ENCODE peak calls at places on chromosome 2, in eight cellular contexts. H is caudate nucleus; V is RPMI8226; F is NT2/D1; S is activated CD4-positive, alpha-beta T cell treated with anti-CD3 and anti-CD28 coated beads, Interleukin-2, amount 50 U/mL, for 24 hours; I is hypothalamus; C is left cardiac atrium; E is H9. R is an unnamed sample.

GRCh38 chr2:169853041-169853668 is 25.9 kb downstream of the UBR3 start:
- DNase-seq in H (no peak), V (no peak), F (no peak), S (no peak), I (no peak), C (no peak), E (no peak), R (no peak)

GRCh38 chr2:54381293-54381692 is 74.8 kb upstream of the SPTBN1 start:
- DNase-seq in H (no peak), V (no peak), F (no peak), S (no peak), I (no peak), C (no peak), E (no peak), R (no peak)

GRCh38 chr2:156110890-156111289 is 221.6 kb downstream of the NR4A2 start:
- DNase-seq in H (no peak), V (peak), F (peak), S (no peak), I (no peak), C (no peak), E (peak), R (peak)

GRCh38 chr2:241701405-241702154 is at the start of gene ING5:
- DNase-seq in H (peak), V (peak), F (peak), S (peak), I (peak), C (peak), E (peak), R (peak)

GRCh38 chr2:203861607-203862006 is 6.0 kb upstream of the CTLA4 start:
- DNase-seq in H (no peak), V (no peak), F (no peak), S (no peak), I (no peak), C (no peak), E (no peak), R (no peak)

GRCh38 chr2:73314441-73314840 is 21.1 kb upstream of the EGR4 start:
- DNase-seq in H (no peak), V (no peak), F (no peak), S (no peak), I (no peak), C (no peak), E (no peak), R (no peak)

GRCh38 chr2:167827352-167828097 is 419.9 kb downstream of the STK39 start:
- DNase-seq in H (no peak), V (no peak), F (no peak), S (no peak), I (no peak), C (no peak), E (no peak), R (no peak)

GRCh38 chr2:119013640-119014039 is 71.6 kb downstream of the MARCO start:
- DNase-seq in H (no peak), V (no peak), F (no peak), S (no peak), I (no peak), C (no peak), E (peak), R (no peak)

GRCh38 chr2:147709655-147710054 is 135.2 kb upstream of the ACVR2A start:
- DNase-seq in H (no peak), V (no peak), F (no peak), S (no peak), I (no peak), C (no peak), E (no peak), R (no peak)

GRCh38 chr2:128301501-128301966 is 17.1 kb downstream of the HS6ST1 start:
- DNase-seq in H (no peak), V (no peak), F (no peak), S (no peak), I (no peak), C (no peak), E (no peak), R (no peak)

GRCh38 chr2:96413067-96413722 is 77.6 kb downstream of the NCAPH start:
- DNase-seq in H (no peak), V (no peak), F (no peak), S (no peak), I (no peak), C (no peak), E (no peak), R (no peak)

GRCh38 chr2:102340778-102341177 is 14.8 kb upstream of the IL18R1 start:
- DNase-seq in H (no peak), V (no peak), F (no peak), S (no peak), I (no peak), C (no peak), E (no peak), R (no peak)

GRCh38 chr2:237414056-237414661 is at the start of gene COL6A3:
- DNase-seq in H (no peak), V (no peak), F (no peak), S (no peak), I (no peak), C (peak), E (no peak), R (no peak)

GRCh38 chr2:30772021-30772705 is 35.1 kb downstream of the CAPN13 start:
- DNase-seq in H (no peak), V (no peak), F (no peak), S (no peak), I (no peak), C (no peak), E (peak), R (no peak)

GRCh38 chr2:202158796-202159195 is 79.6 kb downstream of the SUMO1 start:
- DNase-seq in H (no peak), V (no peak), F (no peak), S (no peak), I (no peak), C (no peak), E (no peak), R (no peak)

GRCh38 chr2:45909677-45910191 is 258.3 kb downstream of the PRKCE start:
- DNase-seq in H (peak), V (peak), F (no peak), S (no peak), I (no peak), C (no peak), E (no peak), R (no peak)

GRCh38 chr2:1835581-1836201 is 91.4 kb upstream of the PXDN start:
- DNase-seq in H (peak), V (peak), F (no peak), S (no peak), I (no peak), C (peak), E (no peak), R (no peak)

GRCh38 chr2:43269074-43269572 is 42.7 kb upstream of the ZFP36L2 start:
- DNase-seq in H (no peak), V (no peak), F (no peak), S (no peak), I (no peak), C (peak), E (no peak), R (no peak)

GRCh38 chr2:46632349-46632748 is 153.0 kb downstream of the TMEM247 start:
- DNase-seq in H (no peak), V (peak), F (peak), S (no peak), I (no peak), C (no peak), E (no peak), R (no peak)

GRCh38 chr2:132670961-132671781 is 1.2 kb upstream of the LYPD1 start:
- DNase-seq in H (no peak), V (no peak), F (peak), S (no peak), I (peak), C (no peak), E (peak), R (no peak)

GRCh38 chr2:15733867-15734765 is 142.4 kb downstream of the DDX1 start:
- DNase-seq in H (no peak), V (no peak), F (no peak), S (no peak), I (no peak), C (no peak), E (no peak), R (no peak)

GRCh38 chr2:98911376-98912154 is 24.5 kb downstream of the CRACDL start:
- DNase-seq in H (no peak), V (no peak), F (no peak), S (no peak), I (no peak), C (no peak), E (no peak), R (peak)

GRCh38 chr2:10073706-10074105 is 6.5 kb downstream of the CYS1 start:
- DNase-seq in H (no peak), V (no peak), F (no peak), S (no peak), I (no peak), C (no peak), E (no peak), R (no peak)

GRCh38 chr2:71071681-71072398 is 3.4 kb downstream of the NAGK start:
- DNase-seq in H (no peak), V (peak), F (no peak), S (peak), I (no peak), C (no peak), E (no peak), R (peak)

GRCh38 chr2:32632089-32632488 is 4.2 kb downstream of the TTC27 start:
- DNase-seq in H (no peak), V (no peak), F (no peak), S (peak), I (no peak), C (no peak), E (no peak), R (peak)

GRCh38 chr2:50448556-50448955 is 583.4 kb downstream of the NRXN1 start:
- DNase-seq in H (no peak), V (no peak), F (no peak), S (no peak), I (no peak), C (no peak), E (no peak), R (no peak)

GRCh38 chr2:33190393-33190937 is 243.7 kb downstream of the LTBP1 start:
- DNase-seq in H (no peak), V (no peak), F (no peak), S (no peak), I (no peak), C (no peak), E (no peak), R (no peak)

GRCh38 chr2:55585451-55586079 is 31.9 kb downstream of the PPP4R3B start:
- DNase-seq in H (no peak), V (no peak), F (no peak), S (no peak), I (no peak), C (no peak), E (no peak), R (no peak)

GRCh38 chr2:28683100-28683706 is 68.4 kb upstream of the PPP1CB start:
- DNase-seq in H (peak), V (peak), F (no peak), S (no peak), I (no peak), C (peak), E (peak), R (no peak)

GRCh38 chr2:180040146-180040925 is 33.2 kb upstream of the CWC22 start:
- DNase-seq in H (no peak), V (no peak), F (no peak), S (no peak), I (no peak), C (no peak), E (no peak), R (no peak)

R was measured in activated CD4-positive, alpha-beta memory T cell treated with anti-CD3 and anti-CD28 coated beads for 36 hours.